ENCODE peak calls at places on chromosomes 5 and 9, in five cellular contexts. K, O, C, Y and V are unnamed samples.

GRCh38 chr5:129771058-129771838 is 23.4 kb downstream of the MINAR2 start:
- DNase-seq in K (peak), O (no peak), C (peak), Y (peak), V (peak)

GRCh38 chr5:153900703-153901395 is 137.9 kb downstream of the FAM114A2 start:
- DNase-seq in K (peak), O (no peak), C (no peak), Y (peak), V (no peak)

GRCh38 chr5:138649775-138650174 is 74.6 kb upstream of the HSPA9 start:
- DNase-seq in K (no peak), O (no peak), C (no peak), Y (no peak), V (no peak)

GRCh38 chr5:171667341-171668096 is 118.1 kb upstream of the SMIM23 start:
- DNase-seq in K (peak), O (peak), C (peak), Y (no peak), V (no peak)

GRCh38 chr5:148829734-148830133 is 3.3 kb downstream of the ADRB2 start:
- DNase-seq in K (peak), O (peak), C (no peak), Y (no peak), V (no peak)

GRCh38 chr5:8905021-8905420 is 640.9 kb downstream of the SEMA5A start:
- DNase-seq in K (peak), O (no peak), C (no peak), Y (no peak), V (no peak)

GRCh38 chr5:76498328-76498727 is 95.2 kb downstream of the IQGAP2 start:
- DNase-seq in K (no peak), O (no peak), C (no peak), Y (no peak), V (no peak)

GRCh38 chr5:135895474-135896006 is at the start of gene IL9:
- DNase-seq in K (no peak), O (no peak), C (no peak), Y (no peak), V (no peak)

GRCh38 chr5:179914032-179914755 is 6.5 kb upstream of the TBC1D9B start:
- DNase-seq in K (peak), O (no peak), C (peak), Y (peak), V (no peak)

GRCh38 chr5:73759771-73760170 is 133.8 kb downstream of the ARHGEF28 start:
- DNase-seq in K (no peak), O (no peak), C (no peak), Y (no peak), V (no peak)

GRCh38 chr9:72362118-72362531 is 2.9 kb downstream of the ZFAND5 start:
- DNase-seq in K (peak), O (no peak), C (no peak), Y (no peak), V (no peak)

GRCh38 chr5:137037848-137038247 is 461.3 kb downstream of the SPOCK1 start:
- DNase-seq in K (no peak), O (no peak), C (no peak), Y (no peak), V (no peak)

GRCh38 chr5:54673523-54674225 is 156.1 kb downstream of the SNX18 start:
- DNase-seq in K (no peak), O (peak), C (no peak), Y (no peak), V (no peak)

GRCh38 chr5:78566747-78567449 is 81.7 kb downstream of the LHFPL2 start:
- DNase-seq in K (peak), O (no peak), C (no peak), Y (no peak), V (no peak)

GRCh38 chr5:149439899-149440655 is 61.0 kb upstream of the IL17B start:
- DNase-seq in K (peak), O (no peak), C (peak), Y (no peak), V (peak)

GRCh38 chr5:111411321-111411720 is 101.0 kb downstream of the STARD4 start:
- DNase-seq in K (peak), O (no peak), C (no peak), Y (no peak), V (no peak)

GRCh38 chr5:120479066-120479465 is 15.0 kb downstream of the PRR16 start:
- DNase-seq in K (peak), O (no peak), C (no peak), Y (no peak), V (no peak)

GRCh38 chr9:78035369-78035993 is 3.9 kb upstream of the GNAQ start:
- DNase-seq in K (peak), O (no peak), C (peak), Y (peak), V (no peak)

GRCh38 chr5:12277504-12278192 is 373.4 kb upstream of the CTNND2 start:
- DNase-seq in K (no peak), O (no peak), C (no peak), Y (no peak), V (no peak)

GRCh38 chr9:33851301-33851700 is 34.3 kb downstream of the UBE2R2 start:
- DNase-seq in K (no peak), O (no peak), C (no peak), Y (no peak), V (no peak)

GRCh38 chr9:79581794-79582193 is 10.0 kb downstream of the TLE4 start:
- DNase-seq in K (peak), O (no peak), C (no peak), Y (peak), V (peak)

GRCh38 chr5:180084638-180085561 is 13.3 kb upstream of the RNF130 start:
- DNase-seq in K (peak), O (no peak), C (peak), Y (no peak), V (no peak)

GRCh38 chr9:15160673-15161072 is 146.3 kb downstream of the TTC39B start:
- DNase-seq in K (no peak), O (no peak), C (no peak), Y (no peak), V (no peak)

GRCh38 chr9:133642708-133643361 is 6.7 kb downstream of the DBH start:
- DNase-seq in K (no peak), O (no peak), C (no peak), Y (no peak), V (no peak)

GRCh38 chr5:168734119-168734518 is 155.0 kb upstream of the PANK3 start:
- DNase-seq in K (no peak), O (no peak), C (no peak), Y (no peak), V (no peak)

GRCh38 chr9:97874617-97875016 is 21.6 kb downstream of the FOXE1 start:
- DNase-seq in K (peak), O (no peak), C (no peak), Y (no peak), V (no peak)

GRCh38 chr9:123359546-123359945 is 3.5 kb downstream of the CRB2 start:
- DNase-seq in K (no peak), O (no peak), C (no peak), Y (no peak), V (no peak)

GRCh38 chr9:83596899-83597504 is 25.9 kb upstream of the IDNK start:
- DNase-seq in K (peak), O (no peak), C (peak), Y (no peak), V (no peak)

GRCh38 chr5:17810734-17811133 is 176.5 kb downstream of the TAF11L14 start:
- DNase-seq in K (no peak), O (no peak), C (no peak), Y (no peak), V (no peak)

GRCh38 chr9:78044189-78044588 is 12.6 kb upstream of the GNAQ start:
- DNase-seq in K (no peak), O (no peak), C (no peak), Y (no peak), V (no peak)

GRCh38 chr9:124762633-124763032 is 8.5 kb downstream of the NR6A1 start:
- DNase-seq in K (no peak), O (no peak), C (no peak), Y (no peak), V (no peak)

GRCh38 chr5:178440163-178440545 is 150.0 kb downstream of the COL23A1 start:
- DNase-seq in K (no peak), O (no peak), C (no peak), Y (no peak), V (no peak)

GRCh38 chr5:100901851-100902341 is 1.2 kb downstream of the ST8SIA4 start:
- DNase-seq in K (peak), O (no peak), C (peak), Y (no peak), V (no peak)

GRCh38 chr9:86329649-86330048 is 24.6 kb downstream of the TUT7 start:
- DNase-seq in K (no peak), O (no peak), C (no peak), Y (no peak), V (no peak)

GRCh38 chr5:134226441-134227192 is 744 bp upstream of the PPP2CA start:
- DNase-seq in K (peak), O (no peak), C (no peak), Y (no peak), V (no peak)

GRCh38 chr5:134227259-134227658 is 1.4 kb upstream of the PPP2CA start:
- DNase-seq in K (peak), O (no peak), C (peak), Y (no peak), V (no peak)

GRCh38 chr5:134223406-134224251 is 2.2 kb downstream of the PPP2CA start:
- DNase-seq in K (peak), O (no peak), C (no peak), Y (no peak), V (no peak)

GRCh38 chr5:134225780-134226440 is at the start of gene PPP2CA:
- DNase-seq in K (peak), O (peak), C (peak), Y (peak), V (peak)

GRCh38 chr5:134224905-134225779 is 731 bp downstream of the PPP2CA start:
- DNase-seq in K (peak), O (peak), C (peak), Y (no peak), V (no peak)
- TF ChIP-seq CTCF in K (peak), O (peak), C (peak), Y (peak), V (peak)

DNA sequence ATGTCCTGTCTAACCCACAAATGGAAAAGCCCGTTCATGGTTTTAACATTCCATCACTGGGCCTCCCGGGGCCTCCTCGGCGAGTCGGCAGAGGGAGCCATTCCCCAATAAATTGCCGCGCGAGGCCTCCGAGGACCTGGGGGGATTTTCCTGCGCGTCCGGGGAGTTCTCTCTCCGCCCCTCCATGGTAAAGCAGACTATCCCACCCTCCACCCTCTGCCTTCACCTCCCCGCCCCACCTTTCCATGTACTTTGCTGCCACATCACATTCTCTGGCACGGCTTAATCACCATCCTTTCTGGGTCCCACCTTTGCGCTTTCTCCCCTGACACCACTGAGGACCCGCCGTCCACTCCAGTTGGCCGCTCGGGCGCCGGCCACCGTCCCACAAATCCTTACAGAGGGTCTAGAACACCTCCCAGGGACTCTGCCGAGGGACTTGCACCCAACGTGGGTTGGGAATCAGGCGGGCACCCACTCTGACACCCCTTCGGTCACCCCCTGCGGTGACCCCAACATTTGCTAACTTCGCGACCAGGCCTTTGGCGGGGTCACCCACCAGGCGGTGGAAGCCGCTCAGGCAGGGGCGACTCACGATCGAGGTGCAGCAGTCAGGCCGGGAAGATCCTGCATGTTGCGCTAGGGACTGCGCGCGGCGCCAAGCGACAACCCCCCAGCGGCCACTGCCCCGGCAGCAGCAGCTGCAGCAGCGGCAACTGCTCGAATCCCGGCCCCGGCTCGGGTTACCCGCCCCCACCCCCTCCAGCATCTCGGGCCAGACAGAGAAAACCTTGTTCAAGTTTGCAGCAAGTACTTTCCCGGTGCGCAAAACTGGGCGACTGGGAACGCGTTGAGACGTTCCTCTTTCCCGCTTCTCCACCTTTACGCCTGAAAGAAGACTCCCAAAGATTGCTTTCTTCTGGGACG is at the start of gene MEGF10:
- DNase-seq in K (peak), O (peak), C (peak), Y (no peak), V (no peak)
- H3K4me3 ChIP-seq in K (no peak), O (peak), C (no peak), Y (peak), V (peak)

GRCh38 chr5:19538607-19539006 is 449.4 kb downstream of the CDH18 start:
- DNase-seq in K (no peak), O (no peak), C (no peak), Y (no peak), V (no peak)
- TF ChIP-seq CTCF in K (peak), O (no peak), C (no peak), Y (no peak), V (peak)

DNA sequence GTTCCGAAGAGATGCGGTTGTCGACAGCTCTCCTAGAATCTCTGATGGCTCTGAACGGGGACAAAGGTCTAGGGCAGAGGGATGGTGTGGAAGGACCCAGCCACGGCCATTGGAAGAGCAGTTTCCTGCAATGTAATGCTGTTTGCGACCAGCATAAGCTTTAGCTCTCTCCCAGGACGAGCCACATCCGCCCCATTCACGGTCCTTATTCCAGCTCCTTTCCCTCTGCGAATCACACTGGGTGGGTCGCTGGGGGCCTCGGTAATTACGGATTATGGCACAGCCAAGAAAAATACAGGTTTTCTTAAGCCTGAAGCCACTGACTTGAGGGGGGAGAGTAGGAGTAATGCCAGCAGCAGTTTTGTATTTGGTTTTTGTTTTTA is 22.7 kb downstream of the ANXA2R start:
- DNase-seq in K (peak), O (no peak), C (no peak), Y (no peak), V (no peak)
- H3K4me3 ChIP-seq in K (peak), O (peak), C (no peak), Y (peak), V (peak)

GRCh38 chr9:82101475-82101874 is 112.9 kb downstream of the SPATA31D1 start:
- DNase-seq in K (no peak), O (no peak), C (no peak), Y (no peak), V (no peak)
- TF ChIP-seq CTCF in K (peak), O (no peak), C (peak), Y (no peak), V (peak)

GRCh38 chr9:128125575-128126354 is 1.8 kb downstream of the PTGES2 start:
- DNase-seq in K (no peak), O (peak), C (no peak), Y (no peak), V (no peak)

GRCh38 chr9:128124451-128124850 is 3.1 kb downstream of the PTGES2 start:
- DNase-seq in K (no peak), O (peak), C (no peak), Y (no peak), V (no peak)

GRCh38 chr9:128123451-128124080 is 4.0 kb downstream of the PTGES2 start:
- DNase-seq in K (no peak), O (peak), C (no peak), Y (no peak), V (no peak)

GRCh38 chr9:128122809-128123175 is 4.7 kb downstream of the PTGES2 start:
- DNase-seq in K (no peak), O (peak), C (no peak), Y (no peak), V (no peak)

GRCh38 chr9:128124873-128125574 is 2.5 kb downstream of the PTGES2 start:
- DNase-seq in K (peak), O (peak), C (peak), Y (no peak), V (no peak)
- H3K4me3 ChIP-seq in K (no peak), O (no peak), C (no peak), Y (no peak), V (no peak)

GRCh38 chr9:35603506-35603985 is 1.5 kb upstream of the TESK1 start:
- DNase-seq in K (peak), O (peak), C (no peak), Y (peak), V (no peak)

GRCh38 chr9:35603986-35604577 is 980 bp upstream of the TESK1 start:
- DNase-seq in K (peak), O (peak), C (peak), Y (peak), V (peak)

GRCh38 chr9:35604578-35605335 is at the start of gene TESK1:
- DNase-seq in K (peak), O (peak), C (peak), Y (no peak), V (no peak)

GRCh38 chr9:35598863-35599590 is 6.0 kb upstream of the TESK1 start:
- DNase-seq in K (no peak), O (no peak), C (peak), Y (no peak), V (no peak)

DNA sequence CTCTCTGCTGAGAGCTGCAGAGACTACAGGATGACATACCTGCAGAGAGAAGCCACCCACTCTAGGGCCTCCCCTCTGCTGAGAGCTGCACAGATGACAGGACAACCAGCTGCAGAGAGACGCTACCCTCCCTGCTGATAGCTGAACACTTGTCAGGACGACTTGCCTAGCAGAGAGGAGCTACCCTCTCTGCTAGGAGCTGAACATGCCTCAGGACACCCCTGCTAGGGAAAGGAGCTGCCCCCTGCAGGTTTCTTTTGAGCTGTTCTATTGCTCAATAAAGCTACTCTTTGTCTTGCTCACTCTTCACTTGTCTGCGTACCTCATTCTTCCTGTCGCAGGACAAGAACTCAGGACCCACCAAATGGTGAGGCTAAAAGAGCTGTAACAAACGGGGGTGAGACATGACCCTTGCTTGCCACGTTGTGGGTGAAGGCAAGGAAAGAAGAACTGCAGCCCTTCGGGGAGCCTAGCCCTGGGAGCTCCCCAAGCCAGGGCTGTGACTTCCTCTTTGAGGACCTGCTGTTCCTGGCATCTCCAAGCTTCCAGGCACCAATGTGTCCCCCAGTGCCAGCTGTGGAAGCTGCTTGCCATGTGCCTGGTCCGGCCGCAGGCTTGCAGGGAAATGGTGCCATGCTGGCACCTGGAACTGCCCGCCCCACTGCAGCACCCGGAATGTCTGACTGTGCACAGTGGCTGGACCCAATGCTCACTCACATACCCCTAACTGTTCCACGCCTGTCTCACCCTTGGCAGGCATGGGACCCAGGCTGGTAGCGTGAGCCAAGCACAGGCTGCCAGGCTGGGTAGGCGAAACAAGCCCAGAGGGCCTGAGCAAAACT is 5.1 kb upstream of the TESK1 start:
- DNase-seq in K (no peak), O (no peak), C (no peak), Y (no peak), V (no peak)
- TF ChIP-seq CTCF in K (no peak), O (no peak), C (no peak), Y (no peak), V (peak)

DNA sequence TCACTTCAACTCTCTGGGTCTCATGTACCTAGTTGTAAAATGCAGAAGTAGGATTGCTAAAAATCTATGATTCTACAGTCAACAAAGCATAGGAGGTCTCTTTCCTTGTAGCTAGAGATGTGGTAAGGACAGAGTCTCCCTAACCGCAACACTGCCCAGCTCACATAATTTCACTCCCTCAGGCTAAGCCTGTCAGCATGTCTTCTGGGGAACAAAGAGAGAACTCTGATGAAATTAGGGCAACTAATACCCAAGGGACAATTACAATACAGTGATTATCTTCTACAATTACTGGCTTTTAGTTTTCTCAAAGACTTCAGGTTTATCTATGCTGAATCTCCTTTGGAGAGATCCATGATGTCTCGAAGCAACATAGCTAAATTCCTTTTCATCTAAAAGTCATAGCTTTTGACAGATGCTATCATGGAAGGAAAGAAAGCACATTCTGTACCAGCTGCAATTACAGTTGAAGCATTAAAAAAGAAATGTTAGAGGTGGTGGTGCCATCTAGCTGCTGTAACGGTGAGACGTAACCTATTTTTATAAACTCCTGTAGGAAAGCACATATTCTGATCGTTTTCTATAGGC is 141.1 kb upstream of the TARS1 start:
- DNase-seq in K (peak), O (no peak), C (peak), Y (no peak), V (no peak)
- H3K4me3 ChIP-seq in K (no peak), O (no peak), C (no peak), Y (no peak), V (no peak)

GRCh38 chr5:145980718-145981117 is 44.3 kb downstream of the SH3RF2 start:
- DNase-seq in K (peak), O (no peak), C (no peak), Y (no peak), V (no peak)
- TF ChIP-seq CTCF in K (peak), O (no peak), C (peak), Y (no peak), V (peak)

GRCh38 chr9:113153599-113153998 is 2.8 kb downstream of the SLC31A2 start:
- DNase-seq in K (peak), O (no peak), C (no peak), Y (no peak), V (no peak)
- H3K4me3 ChIP-seq in K (no peak), O (peak), C (no peak), Y (no peak), V (no peak)